ENCODE peak calls at places on chromosomes 11 and 22, in eight cellular contexts. E is DND-41, A is uterus, I is K562, P is neural progenitor cell, Q is fibroblast of lung, C is left ventricle myocardium inferior, W is IMR-90. N is an unnamed sample.

GRCh38 chr11:85170184-85170583 is 457.0 kb downstream of the DLG2 start:
- DNase-seq in P (no peak), Q (peak; percentile 73), E (no peak), W (peak; percentile 43), A (no peak), C (no peak), I (no peak), N (no peak)

GRCh38 chr11:1336836-1337646 is 27.6 kb upstream of the TOLLIP start:
- DNase-seq in W (no peak), C (peak; percentile 43), P (peak; percentile 69), A (peak; percentile 65), Q (no peak), E (no peak), I (no peak), N (peak; percentile 87)

GRCh38 chr11:72293910-72294533 is 50.0 kb upstream of the PHOX2A start:
- DNase-seq in W (no peak), I (no peak), C (no peak), A (no peak), E (no peak), P (no peak), Q (no peak), N (no peak)

GRCh38 chr11:130847517-130847916 is 68.8 kb downstream of the SNX19 start:
- DNase-seq in E (no peak), W (peak; percentile 87), P (no peak), C (no peak), Q (peak; percentile 97), I (no peak), A (no peak), N (no peak)

GRCh38 chr11:4523666-4524065 is 21.3 kb upstream of the OR52M1 start:
- DNase-seq in I (no peak), W (no peak), C (no peak), P (no peak), A (no peak), E (no peak), Q (peak; percentile 5), N (no peak)

GRCh38 chr22:43236401-43237166 is 49.6 kb upstream of the TTLL12 start:
- DNase-seq in A (no peak), P (no peak), Q (no peak), E (no peak), I (no peak), W (no peak), C (peak; percentile 80), N (no peak)

GRCh38 chr11:70498171-70498571 is 99.8 kb downstream of the CTTN start:
- DNase-seq in Q (no peak), I (no peak), W (no peak), A (no peak), E (no peak), C (peak; percentile 39), P (no peak), N (peak; percentile 18)

GRCh38 chr11:73974611-73975478 is 7.8 kb downstream of the UCP2 start:
- DNase-seq in W (no peak), C (no peak), I (no peak), A (no peak), E (no peak), P (no peak), Q (no peak), N (peak; percentile 65)

GRCh38 chr11:11620251-11620965 is 1.4 kb downstream of the GALNT18 start:
- DNase-seq in I (no peak), P (peak; percentile 67), E (no peak), W (peak; percentile 12), A (peak; percentile 48), C (peak; percentile 55), Q (peak; percentile 17), N (peak; percentile 87)

GRCh38 chr11:4103269-4103668 is 8.7 kb downstream of the RRM1 start:
- DNase-seq in E (no peak), A (no peak), C (no peak), P (no peak), W (no peak), Q (no peak), I (no peak), N (no peak)

GRCh38 chr11:119483341-119483880 is 60.4 kb upstream of the THY1 start:
- DNase-seq in W (no peak), Q (no peak), C (no peak), I (no peak), A (no peak), P (no peak), E (no peak), N (peak; percentile 26)

GRCh38 chr22:22692707-22693530 is 48.5 kb downstream of the GGTLC2 start:
- DNase-seq in E (peak; percentile 54), Q (peak; percentile 25), P (peak; percentile 55), C (no peak), W (peak; percentile 57), A (no peak), I (peak; percentile 96), N (no peak)

GRCh38 chr11:92765418-92765817 is 204.0 kb upstream of the MTNR1B start:
- DNase-seq in P (no peak), Q (no peak), I (no peak), W (no peak), A (no peak), C (no peak), E (no peak), N (no peak)

GRCh38 chr11:115226556-115226955 is 277.7 kb downstream of the CADM1 start:
- DNase-seq in A (no peak), Q (peak; percentile 96), P (peak; percentile 66), I (no peak), W (peak; percentile 84), E (no peak), C (no peak), N (no peak)

GRCh38 chr11:120027546-120028180 is 110.2 kb downstream of the TRIM29 start:
- DNase-seq in W (no peak), C (no peak), E (no peak), A (no peak), Q (no peak), I (no peak), P (no peak), N (no peak)

GRCh38 chr22:44386386-44387035 is 73.8 kb upstream of the SHISAL1 start:
- DNase-seq in A (no peak), P (no peak), E (no peak), W (no peak), Q (no peak), I (no peak), C (no peak), N (peak; percentile 39)

GRCh38 chr11:118897721-118898310 is 14.1 kb downstream of the CXCR5 start:
- DNase-seq in I (no peak), Q (no peak), P (no peak), C (no peak), W (no peak), E (no peak), A (no peak), N (no peak)

GRCh38 chr11:83659466-83659865 is 373.3 kb upstream of the CCDC90B start:
- DNase-seq in A (no peak), W (no peak), E (no peak), I (no peak), C (no peak), Q (no peak), P (peak; percentile 64), N (no peak)

GRCh38 chr22:50057292-50057867 is 718 bp downstream of the TTLL8 start:
- DNase-seq in Q (no peak), A (no peak), W (peak; percentile 14), C (no peak), E (no peak), I (no peak), P (no peak), N (no peak)

GRCh38 chr22:38566726-38567504 is 3.1 kb downstream of the DMC1 start:
- DNase-seq in E (no peak), C (no peak), Q (no peak), W (no peak), I (no peak), A (no peak), P (no peak), N (no peak)
- H3K27me3 ChIP-seq in E (no peaks in the 10 kb centered on the region), C (no peaks in the 10 kb centered on the region), Q (no peaks in the 10 kb centered on the region), W (no peaks in the 10 kb centered on the region), I (no peaks in the 10 kb centered on the region), A (no peaks in the 10 kb centered on the region), P (no peaks in the 10 kb centered on the region), N (no peaks in the 10 kb centered on the region)

GRCh38 chr22:19754701-19755144 is 5.9 kb upstream of the TBX1 start:
- DNase-seq in Q (no peak), C (no peak), E (no peak), W (no peak), A (no peak), I (no peak), P (no peak), N (no peak)
- H3K27me3 ChIP-seq in Q (peaks cover 60% of the 10 kb centered on the region), C (peaks cover 99% of the 10 kb centered on the region), E (no peaks in the 10 kb centered on the region), W (peaks cover 76% of the 10 kb centered on the region), A (peaks cover 18% of the 10 kb centered on the region), I (peaks cover 91% of the 10 kb centered on the region), P (peaks cover 88% of the 10 kb centered on the region), N (no peaks in the 10 kb centered on the region)

GRCh38 chr11:103703954-103704353 is 332.5 kb upstream of the DDI1 start:
- DNase-seq in Q (no peak), I (no peak), W (no peak), A (no peak), E (no peak), C (no peak), P (no peak), N (no peak)
- H3K27me3 ChIP-seq in Q (no peaks in the 10 kb centered on the region), I (no peaks in the 10 kb centered on the region), W (no peaks in the 10 kb centered on the region), A (no peaks in the 10 kb centered on the region), E (no peaks in the 10 kb centered on the region), C (no peaks in the 10 kb centered on the region), P (no peaks in the 10 kb centered on the region), N (no peaks in the 10 kb centered on the region)

DNA sequence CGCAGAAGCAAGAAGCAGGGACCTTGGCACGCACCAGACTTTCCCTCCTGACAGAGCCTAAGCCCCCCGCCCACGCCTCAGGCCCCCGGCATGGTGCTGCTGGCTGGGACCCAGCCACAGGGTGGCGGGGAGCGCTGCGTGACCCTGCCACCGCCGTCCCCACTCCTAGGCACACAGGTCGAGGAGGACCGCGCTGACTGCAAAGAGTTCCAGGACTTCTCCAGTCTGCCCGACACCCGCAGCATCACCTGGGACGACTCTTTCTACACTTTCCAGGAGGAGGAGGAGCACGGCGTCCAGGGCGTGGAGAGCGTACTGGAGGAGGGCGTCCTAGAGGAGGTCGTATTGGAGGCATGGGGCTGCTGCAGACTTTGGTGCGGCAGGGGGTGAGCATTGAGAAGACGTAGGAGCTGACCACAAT is 103.7 kb downstream of the TRIM51G start:
- DNase-seq in A (peak; percentile 7), C (peak; percentile 7), I (no peak), W (no peak), Q (no peak), P (no peak), E (no peak), N (no peak)
- H3K27me3 ChIP-seq in A (no peaks in the 10 kb centered on the region), C (no peaks in the 10 kb centered on the region), I (no peaks in the 10 kb centered on the region), W (no peaks in the 10 kb centered on the region), Q (no peaks in the 10 kb centered on the region), P (no peaks in the 10 kb centered on the region), E (no peaks in the 10 kb centered on the region), N (no peaks in the 10 kb centered on the region)